ENCODE peak calls at places on chromosomes 16 and 17, in eight cellular contexts. T is HFFc6, M is cardiac fibroblast, B is tibial artery, S is cardiac muscle cell, J is choroid plexus epithelial cell, Q is breast epithelium, G is progenitor cell of endocrine pancreas. W is an unnamed sample.

GRCh38 chr17:40167685-40168261 is 9.5 kb upstream of the RAPGEFL1 start:
- DNase-seq in T (no peak), M (no peak), G (no peak), S (no peak), J (no peak), Q (no peak), B (no peak), W (no peak)

GRCh38 chr16:29761882-29762281 is 16.1 kb upstream of the C16orf54 start:
- DNase-seq in T (no peak), B (no peak), S (no peak), J (no peak), Q (no peak), G (no peak), M (no peak), W (no peak)

GRCh38 chr17:57489321-57489720 is 233.0 kb downstream of the MSI2 start:
- DNase-seq in Q (no peak), T (peak), G (no peak), J (no peak), S (no peak), B (no peak), M (no peak), W (no peak)

GRCh38 chr16:82761236-82761635 is 134.5 kb downstream of the CDH13 start:
- DNase-seq in S (peak), Q (no peak), G (no peak), M (peak), B (peak), T (peak), J (peak), W (no peak)

GRCh38 chr16:77745972-77746371 is 23.7 kb downstream of the NUDT7 start:
- DNase-seq in B (no peak), M (no peak), S (no peak), J (no peak), G (no peak), Q (no peak), T (no peak), W (no peak)

GRCh38 chr16:1920727-1921155 is 2.5 kb upstream of the HS3ST6 start:
- DNase-seq in Q (no peak), T (no peak), S (no peak), M (peak), J (peak), G (no peak), B (no peak), W (no peak)

GRCh38 chr17:31385428-31386285 is 5.8 kb upstream of the RAB11FIP4 start:
- DNase-seq in T (no peak), S (no peak), M (no peak), B (no peak), G (no peak), Q (no peak), J (no peak), W (no peak)

GRCh38 chr17:29623283-29623647 is 553 bp upstream of the CORO6 start:
- DNase-seq in Q (no peak), M (no peak), T (no peak), J (no peak), G (no peak), B (no peak), S (no peak), W (no peak)

GRCh38 chr17:68204736-68205135 is 43.1 kb upstream of the AMZ2 start:
- DNase-seq in J (no peak), S (no peak), Q (no peak), M (no peak), G (no peak), B (no peak), T (no peak), W (no peak)

GRCh38 chr16:49556252-49557069 is 182.9 kb downstream of the C16orf78 start:
- DNase-seq in G (peak), S (peak), Q (no peak), B (no peak), T (no peak), M (peak), J (peak), W (no peak)

GRCh38 chr17:9211133-9211765 is 189.9 kb downstream of the NTN1 start:
- DNase-seq in J (no peak), T (no peak), B (no peak), G (no peak), M (no peak), S (no peak), Q (peak), W (no peak)

GRCh38 chr16:72788269-72788809 is 259.6 kb downstream of the ZFHX3 start:
- DNase-seq in S (no peak), B (no peak), T (no peak), M (no peak), Q (no peak), J (no peak), G (no peak), W (no peak)

GRCh38 chr17:48194097-48194550 is 86.6 kb downstream of the SNX11 start:
- DNase-seq in G (no peak), J (no peak), T (peak), M (peak), B (no peak), Q (no peak), S (no peak), W (no peak)

GRCh38 chr16:19031738-19032137 is 35.7 kb upstream of the COQ7 start:
- DNase-seq in J (no peak), G (no peak), T (no peak), S (no peak), M (no peak), B (no peak), Q (no peak), W (no peak)

GRCh38 chr17:31488264-31488981 is 96.9 kb downstream of the RAB11FIP4 start:
- DNase-seq in T (no peak), B (no peak), G (no peak), J (no peak), M (no peak), S (no peak), Q (no peak), W (no peak)

GRCh38 chr16:87057291-87057881 is 259.8 kb downstream of the C16orf95 start:
- DNase-seq in G (no peak), S (no peak), M (peak), T (no peak), Q (peak), J (peak), B (no peak), W (peak)

GRCh38 chr17:63450551-63450950 is 4.4 kb upstream of the CYB561 start:
- DNase-seq in B (no peak), Q (no peak), S (no peak), J (no peak), M (peak), G (no peak), T (peak), W (no peak)

GRCh38 chr16:53429221-53429943 is 4.9 kb upstream of the RBL2 start:
- DNase-seq in G (no peak), J (peak), M (peak), T (peak), B (no peak), Q (no peak), S (peak), W (no peak)

GRCh38 chr17:43327421-43327820 is 71.4 kb upstream of the ARL4D start:
- DNase-seq in B (no peak), Q (no peak), T (peak), M (no peak), J (no peak), S (peak), G (no peak), W (no peak)

GRCh38 chr16:57165483-57165882 is 20.4 kb downstream of the PSME3IP1 start:
- DNase-seq in S (no peak), Q (no peak), G (no peak), M (no peak), B (no peak), J (no peak), T (no peak), W (no peak)

GRCh38 chr16:89338863-89339262 is 121.4 kb downstream of the ZNF778 start:
- DNase-seq in T (no peak), G (no peak), J (no peak), B (peak), M (no peak), Q (no peak), S (no peak), W (no peak)

GRCh38 chr17:17403899-17404576 is 72.8 kb upstream of the MED9 start:
- DNase-seq in S (no peak), Q (no peak), J (no peak), G (no peak), T (no peak), M (no peak), B (no peak), W (no peak)

GRCh38 chr17:13594762-13595697 is 6.7 kb downstream of the HS3ST3A1 start:
- DNase-seq in G (peak), T (peak), J (peak), M (peak), Q (peak), B (peak), S (peak), W (peak)

GRCh38 chr17:75498019-75498725 is 17.2 kb downstream of the CASKIN2 start:
- DNase-seq in B (no peak), S (no peak), M (no peak), G (no peak), J (no peak), Q (no peak), T (no peak), W (no peak)

GRCh38 chr17:82317394-82318168 is at the start of gene CD7:
- DNase-seq in J (no peak), M (no peak), Q (no peak), B (no peak), T (no peak), S (no peak), G (no peak), W (no peak)
- TF ChIP-seq CTCF in J (no peak), M (no peak), Q (no peak), B (no peak), T (no peak), S (no peak), G (no peak), W (no peak)

GRCh38 chr17:49438885-49439284 is 24.2 kb upstream of the PHB1 start:
- DNase-seq in B (no peak), M (no peak), J (peak), S (peak), Q (peak), G (no peak), T (no peak), W (no peak)
- TF ChIP-seq CTCF in B (no peak), M (no peak), J (peak), S (no peak), Q (no peak), G (no peak), T (no peak), W (no peak)

DNA sequence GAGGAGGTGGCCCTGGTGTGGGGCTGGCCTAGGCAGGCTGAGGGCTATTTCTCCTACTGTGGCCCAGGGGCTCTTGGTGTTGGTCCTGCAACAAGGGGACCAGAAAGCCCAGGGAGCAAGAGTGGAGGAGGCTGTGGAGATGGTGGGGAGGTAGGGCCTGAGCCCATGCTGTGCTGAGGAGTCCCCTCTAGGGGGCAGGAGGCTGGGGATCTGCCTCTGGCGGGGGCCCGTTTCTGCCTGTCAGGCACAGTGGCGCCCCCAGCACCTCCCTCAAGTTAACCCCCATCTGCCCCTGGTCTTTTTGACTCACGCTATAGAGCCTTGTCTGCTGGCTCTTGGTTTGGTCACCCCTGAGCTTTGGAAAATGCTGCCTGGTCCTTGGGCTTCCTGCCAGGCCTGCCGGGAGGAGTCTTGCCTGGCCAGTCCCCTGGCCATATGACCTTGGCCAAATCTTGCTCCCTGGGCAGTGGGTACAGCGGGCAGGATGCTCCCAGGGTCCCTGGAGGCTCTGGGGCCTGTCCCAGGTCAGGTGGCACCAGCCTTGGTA is 5.9 kb downstream of the BAIAP2 start:
- DNase-seq in J (no peak), S (no peak), G (no peak), Q (no peak), M (peak), B (no peak), T (peak), W (no peak)
- TF ChIP-seq CTCF in J (peak), S (peak), G (peak), Q (peak), M (peak), B (no peak), T (peak), W (peak)

GRCh38 chr17:77037943-77038342 is 102.8 kb upstream of the SEC14L1 start:
- DNase-seq in Q (no peak), G (no peak), M (no peak), J (no peak), S (no peak), T (no peak), B (no peak), W (no peak)

GRCh38 chr17:77034677-77035424 is 105.9 kb upstream of the SEC14L1 start:
- DNase-seq in B (no peak), G (no peak), S (no peak), J (no peak), M (no peak), T (no peak), Q (no peak), W (no peak)

GRCh38 chr17:77036136-77036840 is 104.5 kb upstream of the SEC14L1 start:
- DNase-seq in G (no peak), J (no peak), Q (no peak), T (no peak), M (no peak), B (no peak), S (no peak), W (no peak)

GRCh38 chr17:77035526-77035925 is 105.2 kb upstream of the SEC14L1 start:
- DNase-seq in Q (no peak), B (no peak), G (no peak), T (no peak), J (no peak), M (no peak), S (no peak), W (no peak)

DNA sequence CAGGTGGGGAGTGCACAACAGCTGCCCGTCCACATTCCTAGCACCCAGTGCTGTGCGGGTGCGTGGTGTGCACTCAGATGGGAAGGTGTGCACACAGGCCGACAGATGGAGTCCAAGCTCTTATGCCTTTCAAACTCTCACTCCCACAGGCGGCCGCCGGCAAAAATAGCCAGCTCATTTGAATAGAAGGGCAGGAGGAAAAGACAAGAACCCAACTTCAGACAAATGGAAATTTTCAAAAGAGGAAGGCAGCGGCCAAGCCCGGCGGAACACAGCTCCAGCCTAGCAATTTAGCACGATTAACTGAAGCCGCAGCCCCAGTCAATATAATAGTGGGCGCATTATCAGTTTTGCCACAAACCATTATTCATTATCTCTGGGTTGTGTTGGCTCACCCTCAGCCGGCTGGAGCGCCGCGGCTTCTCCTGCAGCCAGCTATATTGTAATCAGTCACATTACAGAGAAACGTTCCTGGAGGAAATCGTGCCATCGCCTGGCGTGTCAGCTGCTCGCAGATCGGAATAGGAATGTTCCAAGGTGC is 103.9 kb upstream of the SEC14L1 start:
- DNase-seq in G (no peak), B (no peak), Q (no peak), T (no peak), J (no peak), M (no peak), S (peak), W (no peak)
- TF ChIP-seq CTCF in G (no peak), B (no peak), Q (no peak), T (no peak), J (no peak), M (no peak), S (peak), W (no peak)

DNA sequence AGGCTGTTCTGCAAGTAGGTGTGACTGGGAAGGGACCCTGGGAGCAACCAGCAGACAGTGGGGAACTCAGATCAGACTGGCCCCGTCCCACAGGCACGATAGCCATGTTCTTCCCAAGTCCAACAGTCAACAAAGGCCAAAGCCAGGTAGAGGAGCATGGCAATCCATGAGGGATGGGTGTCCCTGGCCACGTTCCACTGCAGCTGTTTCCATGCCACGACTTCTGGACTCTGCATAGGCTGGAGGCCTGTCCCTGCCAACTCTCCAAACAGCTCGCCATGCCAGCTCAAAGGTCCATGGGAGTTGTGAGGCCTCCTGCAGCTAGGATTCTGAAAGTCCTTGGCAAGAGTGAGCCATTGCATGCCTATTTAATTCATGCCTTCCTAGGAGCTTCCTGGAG is 459.8 kb downstream of the CDH8 start:
- DNase-seq in M (no peak), Q (no peak), T (no peak), G (no peak), B (no peak), J (no peak), S (no peak), W (no peak)
- TF ChIP-seq CTCF in M (no peak), Q (no peak), T (no peak), G (no peak), B (no peak), J (no peak), S (no peak), W (no peak)

GRCh38 chr16:66751135-66751991 is at the start of gene DYNC1LI2:
- DNase-seq in S (peak), T (peak), B (peak), J (peak), M (peak), Q (peak), G (peak), W (peak)
- TF ChIP-seq CTCF in S (peak), T (peak), B (peak), J (peak), M (peak), Q (peak), G (peak), W (peak)

DNA sequence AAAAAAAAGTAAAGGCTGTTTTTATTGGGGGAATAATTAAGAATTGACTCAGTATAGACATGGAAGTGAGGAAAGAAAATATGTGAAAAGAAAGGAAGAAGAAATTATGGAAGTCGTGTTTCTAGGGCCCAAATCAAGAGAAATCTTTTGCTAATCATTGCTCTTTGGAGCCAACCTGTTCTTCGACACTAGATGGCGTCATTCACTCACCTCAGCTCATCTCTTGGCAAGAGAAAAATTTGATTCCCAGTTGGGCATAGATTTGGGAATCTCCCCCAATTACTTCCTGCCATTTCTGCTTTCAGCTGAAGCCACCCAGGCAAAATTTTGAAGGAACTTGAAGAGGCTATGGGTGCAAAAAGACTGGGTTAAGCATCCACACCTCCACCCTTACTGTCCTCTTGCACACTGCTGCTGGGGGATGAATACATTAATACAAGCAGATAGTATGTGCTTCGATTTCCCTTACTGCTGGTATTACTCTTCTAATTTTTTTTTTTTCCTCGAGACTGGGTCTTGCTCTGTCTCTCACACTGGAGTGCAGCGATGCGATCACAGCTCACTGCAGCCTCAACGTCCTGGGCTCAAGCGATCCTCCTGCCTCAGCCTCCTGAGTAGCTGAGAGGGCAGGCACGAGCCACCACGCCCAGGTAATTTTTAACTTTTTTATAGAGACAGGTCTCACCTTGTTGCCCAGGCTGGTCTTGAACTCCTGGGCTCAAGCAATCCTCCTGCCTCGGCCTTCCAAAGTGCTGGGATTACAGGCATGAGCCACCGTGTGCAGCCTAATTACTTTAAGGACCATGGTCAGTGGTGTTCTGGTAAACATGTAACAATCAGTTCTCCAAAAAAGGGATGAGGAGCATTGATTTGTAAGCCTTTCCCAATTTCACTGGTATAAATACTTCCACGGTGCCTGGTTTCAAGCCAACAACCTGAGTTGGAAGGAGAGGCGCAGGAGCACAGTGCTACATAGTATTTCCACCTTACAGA is 13.5 kb downstream of the PSMD7 start:
- DNase-seq in J (peak), Q (no peak), B (no peak), T (peak), M (peak), G (no peak), S (peak), W (no peak)
- TF ChIP-seq CTCF in J (peak), Q (peak), B (peak), T (peak), M (peak), G (peak), S (peak), W (peak)

W was measured in mesothelial cell of epicardium.